ENCODE peak calls at places on chromosomes 12 and 14, in ten cellular contexts. Z is MM.1S; F is psoas muscle; G is fibroblast of lung; X is IMR-90; N is heart left ventricle; A is prostate gland; O is tibial nerve; I is naive thymus-derived CD4-positive, alpha-beta T cell; T is left lung. Q is an unnamed sample.

GRCh38 chr12:115756804-115757203 is 520.7 kb downstream of the MED13L start:
- DNase-seq in Z (no peak), F (no peak), G (no peak), X (no peak), N (no peak), A (no peak), O (no peak), I (no peak), T (no peak), Q (no peak)

GRCh38 chr12:124757329-124757728 is 106.3 kb downstream of the SCARB1 start:
- DNase-seq in Z (no peak), F (no peak), G (no peak), X (no peak), N (no peak), A (no peak), O (no peak), I (no peak), T (no peak), Q (no peak)

GRCh38 chr12:54419088-54419887 is at the start of gene ITGA5:
- DNase-seq in Z (no peak), F (peak), G (peak), X (peak), N (peak), A (peak), O (peak), I (no peak), T (peak), Q (no peak)

GRCh38 chr12:127257366-127257935 is 1009.5 kb upstream of the TMEM132C start:
- DNase-seq in Z (no peak), F (no peak), G (peak), X (peak), N (no peak), A (no peak), O (no peak), I (no peak), T (no peak), Q (no peak)

GRCh38 chr14:70724944-70725343 is 83.2 kb downstream of the TTC9 start:
- DNase-seq in Z (no peak), F (no peak), G (no peak), X (no peak), N (no peak), A (no peak), O (no peak), I (no peak), T (no peak), Q (no peak)

GRCh38 chr12:75239987-75240386 is 30.3 kb upstream of the KCNC2 start:
- DNase-seq in Z (peak), F (no peak), G (no peak), X (no peak), N (no peak), A (no peak), O (no peak), I (no peak), T (no peak), Q (no peak)

GRCh38 chr14:77043177-77043983 is 14.9 kb upstream of the IRF2BPL start:
- DNase-seq in Z (no peak), F (peak), G (peak), X (peak), N (peak), A (no peak), O (no peak), I (no peak), T (no peak), Q (peak)

GRCh38 chr12:126385785-126386184 is 1320.5 kb downstream of the AACS start:
- DNase-seq in Z (no peak), F (no peak), G (peak), X (no peak), N (no peak), A (no peak), O (no peak), I (no peak), T (no peak), Q (no peak)

GRCh38 chr12:124401563-124402180 is 106.8 kb downstream of the RFLNA start:
- DNase-seq in Z (no peak), F (no peak), G (no peak), X (no peak), N (no peak), A (no peak), O (no peak), I (no peak), T (no peak), Q (no peak)

GRCh38 chr14:49552630-49553029 is 33.5 kb downstream of the RPS29 start:
- DNase-seq in Z (no peak), F (no peak), G (no peak), X (no peak), N (no peak), A (no peak), O (no peak), I (no peak), T (no peak), Q (no peak)

GRCh38 chr12:22916241-22916640 is 291.3 kb downstream of the ETNK1 start:
- DNase-seq in Z (no peak), F (no peak), G (no peak), X (no peak), N (no peak), A (no peak), O (no peak), I (no peak), T (no peak), Q (no peak)

GRCh38 chr12:123398177-123398916 is 14.4 kb downstream of the KMT5A start:
- DNase-seq in Z (no peak), F (peak), G (peak), X (peak), N (peak), A (peak), O (peak), I (no peak), T (no peak), Q (no peak)

GRCh38 chr12:50017047-50017446 is 8.2 kb downstream of the RACGAP1 start:
- DNase-seq in Z (no peak), F (no peak), G (peak), X (peak), N (peak), A (no peak), O (peak), I (no peak), T (peak), Q (no peak)

GRCh38 chr12:13375583-13376413 is 179.3 kb downstream of the EMP1 start:
- DNase-seq in Z (no peak), F (no peak), G (no peak), X (no peak), N (no peak), A (no peak), O (no peak), I (no peak), T (no peak), Q (no peak)

GRCh38 chr12:109291531-109292341 is 17.3 kb downstream of the FOXN4 start:
- DNase-seq in Z (no peak), F (no peak), G (peak), X (no peak), N (peak), A (peak), O (no peak), I (no peak), T (no peak), Q (peak)

GRCh38 chr12:114687802-114688201 is 3.8 kb upstream of the TBX3 start:
- DNase-seq in Z (no peak), F (no peak), G (no peak), X (no peak), N (no peak), A (no peak), O (no peak), I (no peak), T (no peak), Q (no peak)

GRCh38 chr12:15276088-15276698 is 46.1 kb upstream of the PTPRO start:
- DNase-seq in Z (no peak), F (no peak), G (peak), X (peak), N (no peak), A (peak), O (no peak), I (no peak), T (no peak), Q (no peak)

GRCh38 chr14:60838601-60839000 is 104.0 kb downstream of the MNAT1 start:
- DNase-seq in Z (no peak), F (no peak), G (no peak), X (no peak), N (no peak), A (no peak), O (no peak), I (no peak), T (no peak), Q (no peak)

GRCh38 chr14:96249016-96249415 is 7.0 kb upstream of the BDKRB1 start:
- DNase-seq in Z (no peak), F (peak), G (peak), X (peak), N (no peak), A (no peak), O (no peak), I (no peak), T (no peak), Q (no peak)

GRCh38 chr12:121724930-121725329 is 12.4 kb downstream of the TMEM120B start:
- DNase-seq in Z (no peak), F (no peak), G (peak), X (no peak), N (no peak), A (no peak), O (no peak), I (no peak), T (no peak), Q (no peak)

GRCh38 chr14:53814371-53814770 is 142.3 kb downstream of the BMP4 start:
- DNase-seq in Z (no peak), F (no peak), G (peak), X (no peak), N (no peak), A (no peak), O (no peak), I (no peak), T (no peak), Q (no peak)

GRCh38 chr14:95432152-95433093 is 84.0 kb downstream of the SYNE3 start:
- DNase-seq in Z (no peak), F (no peak), G (peak), X (peak), N (peak), A (peak), O (peak), I (no peak), T (no peak), Q (peak)

GRCh38 chr12:19382111-19382526 is 57.2 kb upstream of the AEBP2 start:
- DNase-seq in Z (peak), F (no peak), G (peak), X (peak), N (no peak), A (no peak), O (no peak), I (no peak), T (peak), Q (no peak)

GRCh38 chr12:119808441-119808840 is 68.7 kb downstream of the CIT start:
- DNase-seq in Z (no peak), F (no peak), G (peak), X (peak), N (no peak), A (no peak), O (no peak), I (no peak), T (no peak), Q (no peak)

GRCh38 chr14:59283380-59283779 is 94.9 kb downstream of the DAAM1 start:
- DNase-seq in Z (no peak), F (no peak), G (peak), X (peak), N (no peak), A (no peak), O (no peak), I (no peak), T (no peak), Q (no peak)

DNA sequence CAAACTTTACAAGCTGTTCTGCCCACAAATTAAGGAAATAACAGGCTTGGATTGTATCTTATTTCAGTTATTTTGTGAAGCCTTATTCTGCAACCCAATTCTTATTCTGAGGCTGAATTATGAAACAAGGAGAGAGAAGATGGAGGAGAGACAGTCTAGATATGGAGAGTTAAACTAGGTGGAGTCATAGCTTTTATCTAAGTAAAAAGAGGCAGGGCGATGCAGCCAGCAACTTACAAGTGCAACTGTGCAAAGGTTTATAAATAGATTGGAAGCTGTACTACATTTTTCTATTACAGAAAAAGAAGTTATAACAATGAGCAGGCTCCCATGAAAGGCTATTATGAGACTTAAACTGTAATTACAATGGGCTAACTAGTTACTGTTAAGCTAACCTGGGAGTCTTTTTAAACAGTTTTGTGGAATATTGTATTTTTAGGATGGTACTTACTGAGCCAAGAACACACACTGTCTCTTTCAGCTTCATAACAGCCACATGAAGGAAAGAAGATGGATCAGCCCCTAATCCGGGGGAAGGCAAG is 22.4 kb downstream of the NID2 start:
- DNase-seq in Z (no peak), F (no peak), G (peak), X (peak), N (no peak), A (no peak), O (no peak), I (no peak), T (no peak), Q (no peak)
- H3K27ac ChIP-seq in Z (no peak), F (no peak), G (no peak), X (peak), N (peak), A (no peak), O (no peak), I (no peak), T (no peak), Q (no peak)

GRCh38 chr12:6323340-6323994 is 13.0 kb downstream of the PLEKHG6 start:
- DNase-seq in Z (peak), F (peak), G (peak), X (peak), N (peak), A (no peak), O (no peak), I (peak), T (peak), Q (no peak)

GRCh38 chr12:6322969-6323339 is 12.5 kb downstream of the PLEKHG6 start:
- DNase-seq in Z (no peak), F (no peak), G (no peak), X (no peak), N (no peak), A (no peak), O (no peak), I (no peak), T (no peak), Q (no peak)

GRCh38 chr12:6323995-6324711 is 13.7 kb downstream of the PLEKHG6 start:
- DNase-seq in Z (no peak), F (no peak), G (no peak), X (no peak), N (no peak), A (no peak), O (no peak), I (no peak), T (no peak), Q (no peak)

GRCh38 chr12:6321905-6322304 is 11.4 kb downstream of the PLEKHG6 start:
- DNase-seq in Z (no peak), F (no peak), G (no peak), X (no peak), N (no peak), A (no peak), O (no peak), I (no peak), T (no peak), Q (no peak)

DNA sequence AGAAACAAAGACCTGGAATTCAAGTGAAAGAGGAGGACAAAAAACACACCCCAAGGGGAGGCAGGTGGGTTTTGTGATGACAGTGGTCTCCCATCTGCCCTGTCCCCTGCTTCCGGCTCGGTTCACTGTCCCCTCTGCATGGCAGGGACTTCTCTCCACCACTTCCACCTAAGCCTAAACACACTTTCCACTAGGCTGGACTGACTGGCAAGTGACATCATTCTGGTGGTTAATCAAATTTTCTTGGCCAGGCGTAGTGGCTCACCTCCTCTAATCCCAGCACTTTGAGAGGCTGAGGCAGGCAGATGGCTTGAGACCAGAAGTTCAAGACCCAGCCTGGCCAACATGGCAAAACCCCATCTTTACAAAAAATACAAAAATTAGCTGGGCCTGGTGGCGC is 11.9 kb downstream of the PLEKHG6 start:
- DNase-seq in Z (no peak), F (no peak), G (no peak), X (no peak), N (no peak), A (no peak), O (no peak), I (no peak), T (no peak), Q (no peak)
- H3K27ac ChIP-seq in Z (no peak), F (peak), G (no peak), X (no peak), N (peak), A (peak), O (no peak), I (no peak), T (peak), Q (no peak)

GRCh38 chr14:34172477-34173368 is 221.8 kb upstream of the EGLN3 start:
- DNase-seq in Z (no peak), F (peak), G (no peak), X (no peak), N (no peak), A (no peak), O (no peak), I (no peak), T (no peak), Q (no peak)

GRCh38 chr14:34174973-34175372 is 224.1 kb upstream of the EGLN3 start:
- DNase-seq in Z (no peak), F (no peak), G (no peak), X (no peak), N (no peak), A (no peak), O (no peak), I (no peak), T (no peak), Q (no peak)

GRCh38 chr14:34172052-34172451 is 221.2 kb upstream of the EGLN3 start:
- DNase-seq in Z (no peak), F (no peak), G (no peak), X (no peak), N (no peak), A (no peak), O (no peak), I (no peak), T (no peak), Q (no peak)

GRCh38 chr14:34175574-34175973 is 224.7 kb upstream of the EGLN3 start:
- DNase-seq in Z (no peak), F (no peak), G (no peak), X (no peak), N (no peak), A (no peak), O (no peak), I (no peak), T (no peak), Q (no peak)

DNA sequence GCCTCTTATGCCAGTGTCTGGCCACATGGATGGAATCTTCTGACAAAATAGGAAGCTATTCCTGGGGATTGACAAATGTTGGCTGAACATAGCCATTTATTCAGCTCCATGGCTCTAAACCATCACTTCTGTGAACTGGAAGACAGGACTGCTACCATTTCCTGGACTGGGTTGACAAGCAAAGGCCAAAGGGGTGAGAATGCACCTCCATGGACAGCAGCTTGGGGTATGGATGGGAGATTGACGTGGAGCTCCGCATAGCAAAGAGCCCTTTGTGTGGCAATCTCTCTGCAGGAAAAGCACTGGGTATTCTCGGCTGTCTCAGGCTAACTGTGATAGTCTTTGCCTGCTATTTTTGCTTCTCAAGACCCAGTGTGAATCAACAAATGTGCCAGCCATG is 223.0 kb upstream of the EGLN3 start:
- DNase-seq in Z (no peak), F (no peak), G (no peak), X (no peak), N (no peak), A (no peak), O (no peak), I (no peak), T (no peak), Q (no peak)
- H3K27ac ChIP-seq in Z (no peak), F (no peak), G (no peak), X (no peak), N (no peak), A (no peak), O (no peak), I (no peak), T (no peak), Q (no peak)

GRCh38 chr14:22433059-22433458 is 156.0 kb downstream of the DAD1 start:
- DNase-seq in Z (no peak), F (no peak), G (no peak), X (no peak), N (no peak), A (no peak), O (no peak), I (no peak), T (no peak), Q (no peak)
- H3K27ac ChIP-seq in Z (no peak), F (no peak), G (no peak), X (no peak), N (no peak), A (no peak), O (no peak), I (no peak), T (no peak), Q (no peak)

GRCh38 chr14:73888460-73888725 is 1.7 kb downstream of the ZNF410 start:
- DNase-seq in Z (no peak), F (no peak), G (peak), X (no peak), N (no peak), A (no peak), O (no peak), I (no peak), T (no peak), Q (no peak)
- H3K27ac ChIP-seq in Z (no peak), F (no peak), G (peak), X (no peak), N (no peak), A (no peak), O (no peak), I (peak), T (no peak), Q (no peak)

Q was measured in caudate nucleus.